ENCODE peak calls at places on chromosome 6, in eight cellular contexts. F is stomach, J is fibroblast of lung, Y is Panc1, G is GM23248, V is bronchial epithelial cell, A is Peyer's patch, T is body of pancreas. X is an unnamed sample. For H3K36me3 and H3K27me3, the result is how much of the 10 kb centered on the place peaks cover.

GRCh38 chr6:51570168-51570921 is 517.1 kb downstream of the PKHD1 start:
- DNase-seq in F (no peak), J (no peak), Y (no peak), G (no peak), V (peak), A (no peak), T (no peak), X (no peak)

GRCh38 chr6:65182681-65183080 is 524.3 kb downstream of the EYS start:
- DNase-seq in F (no peak), J (peak), Y (no peak), G (no peak), V (no peak), A (no peak), T (peak), X (peak)

GRCh38 chr6:12163744-12164507 is 126.2 kb upstream of the EDN1 start:
- DNase-seq in F (no peak), J (no peak), Y (no peak), G (no peak), V (no peak), A (peak), T (no peak), X (no peak)

GRCh38 chr6:125888989-125889656 is 67.4 kb upstream of the HINT3 start:
- DNase-seq in F (no peak), J (peak), Y (no peak), G (peak), V (peak), A (no peak), T (peak), X (no peak)

GRCh38 chr6:26197736-26198625 is 110.8 kb downstream of the HFE start:
- DNase-seq in F (no peak), J (peak), Y (no peak), G (peak), V (peak), A (peak), T (peak), X (no peak)

GRCh38 chr6:138465007-138465645 is 34.2 kb downstream of the NHSL1 start:
- DNase-seq in F (no peak), J (peak), Y (peak), G (peak), V (peak), A (peak), T (no peak), X (peak)

GRCh38 chr6:138972226-138972665 is 15.8 kb downstream of the REPS1 start:
- DNase-seq in F (no peak), J (peak), Y (no peak), G (peak), V (peak), A (no peak), T (no peak), X (no peak)

GRCh38 chr6:88168362-88168761 is 2.2 kb upstream of the CNR1 start:
- DNase-seq in F (no peak), J (no peak), Y (no peak), G (no peak), V (no peak), A (no peak), T (no peak), X (no peak)

GRCh38 chr6:31898200-31899011 is 908 bp upstream of the EHMT2 start:
- DNase-seq in F (no peak), J (peak), Y (no peak), G (peak), V (peak), A (peak), T (peak), X (no peak)

GRCh38 chr6:156425374-156425773 is 351.8 kb upstream of the ARID1B start:
- DNase-seq in F (no peak), J (peak), Y (no peak), G (peak), V (no peak), A (no peak), T (no peak), X (peak)

GRCh38 chr6:2360716-2361115 is 115.3 kb upstream of the GMDS start:
- DNase-seq in F (no peak), J (no peak), Y (no peak), G (no peak), V (no peak), A (no peak), T (no peak), X (no peak)

GRCh38 chr6:157648561-157648960 is 174.5 kb upstream of the SNX9 start:
- DNase-seq in F (no peak), J (no peak), Y (no peak), G (peak), V (peak), A (no peak), T (no peak), X (no peak)

GRCh38 chr6:20211037-20211940 is 980 bp downstream of the MBOAT1 start:
- DNase-seq in F (peak), J (peak), Y (no peak), G (peak), V (peak), A (no peak), T (peak), X (no peak)
- H3K4me3 ChIP-seq in F (peak), J (peak), Y (peak), G (peak), V (peak), A (peak), T (peak), X (peak)

GRCh38 chr6:144758602-144759001 is 473.5 kb downstream of the UTRN start:
- DNase-seq in F (no peak), J (peak), Y (peak), G (peak), V (peak), A (no peak), T (no peak), X (no peak)
- H3K36me3 ChIP-seq in F (under half), J (under half), Y (under half), G (under half), V (under half), A (under half), T (under half), X (under half)

GRCh38 chr6:27228963-27229477 is 18.5 kb upstream of the PRSS16 start:
- DNase-seq in F (no peak), J (no peak), Y (no peak), G (no peak), V (no peak), A (no peak), T (no peak), X (no peak)

GRCh38 chr6:27224729-27225128 is 22.8 kb upstream of the PRSS16 start:
- DNase-seq in F (no peak), J (no peak), Y (no peak), G (no peak), V (no peak), A (no peak), T (no peak), X (no peak)
- H3K27me3 ChIP-seq in F (half or more), J (under half), Y (under half), G (under half), V (under half), A (under half), T (under half), X (under half)

GRCh38 chr6:110665600-110665999 is 149.7 kb downstream of the CDK19 start:
- DNase-seq in F (no peak), J (no peak), Y (no peak), G (no peak), V (no peak), A (no peak), T (no peak), X (no peak)
- H3K4me3 ChIP-seq in F (no peak), J (no peak), Y (no peak), G (no peak), V (no peak), A (no peak), T (no peak), X (no peak)

GRCh38 chr6:13319891-13320564 is 8.3 kb downstream of the TBC1D7 start:
- DNase-seq in F (no peak), J (no peak), Y (no peak), G (no peak), V (no peak), A (no peak), T (no peak), X (no peak)

GRCh38 chr6:13314806-13315205 is 13.5 kb downstream of the TBC1D7 start:
- DNase-seq in F (no peak), J (no peak), Y (no peak), G (no peak), V (no peak), A (no peak), T (no peak), X (no peak)

GRCh38 chr6:13311155-13311554 is 17.2 kb downstream of the TBC1D7 start:
- DNase-seq in F (no peak), J (no peak), Y (no peak), G (no peak), V (no peak), A (no peak), T (no peak), X (no peak)

GRCh38 chr6:13318821-13319220 is 9.5 kb downstream of the TBC1D7 start:
- DNase-seq in F (no peak), J (no peak), Y (no peak), G (no peak), V (no peak), A (no peak), T (no peak), X (no peak)

GRCh38 chr6:13315896-13316295 is 12.4 kb downstream of the TBC1D7 start:
- DNase-seq in F (no peak), J (no peak), Y (no peak), G (no peak), V (no peak), A (no peak), T (no peak), X (no peak)
- H3K36me3 ChIP-seq in F (half or more), J (under half), Y (under half), G (under half), V (under half), A (under half), T (under half), X (under half)

X was measured in kidney epithelial cell.